ENCODE peak calls at places on chromosomes 5 and 9, in eight cellular contexts. E is fibroblast of lung; K is T-helper 2 cell; T is NCI-H1417; Q is GM04504; J is IMR-90; G is sciatic nerve; N is stimulated activated naive CD4-positive, alpha-beta T cell treated with Interleukin-2 at 50 U/mL for 16 hours. F is an unnamed sample.

GRCh38 chr5:157143127-157143959 is 678 bp upstream of the MED7 start:
- DNase-seq in Q (peak), N (peak), K (peak), T (peak), G (peak), E (no peak), J (peak), F (peak)

GRCh38 chr9:127078988-127079387 is 43.4 kb downstream of the ANGPTL2 start:
- DNase-seq in E (no peak), Q (no peak), G (no peak), J (no peak), N (no peak), T (no peak), K (no peak), F (no peak)

GRCh38 chr5:126954981-126955380 is 75.4 kb downstream of the MARCHF3 start:
- DNase-seq in E (no peak), J (no peak), G (no peak), Q (no peak), T (no peak), K (no peak), N (no peak), F (no peak)

GRCh38 chr5:6581090-6581489 is 51.8 kb downstream of the NSUN2 start:
- DNase-seq in E (no peak), T (no peak), K (no peak), Q (no peak), G (no peak), N (no peak), J (no peak), F (no peak)

GRCh38 chr9:109150925-109151547 is 16.0 kb downstream of the FRRS1L start:
- DNase-seq in J (no peak), E (no peak), G (no peak), Q (no peak), K (no peak), N (no peak), T (no peak), F (no peak)

GRCh38 chr5:16687898-16688297 is 71.1 kb upstream of the RETREG1 start:
- DNase-seq in N (no peak), E (no peak), T (no peak), G (no peak), K (no peak), Q (no peak), J (no peak), F (no peak)

GRCh38 chr9:114493521-114494184 is 11.6 kb downstream of the WHRN start:
- DNase-seq in T (no peak), K (no peak), J (no peak), Q (no peak), G (no peak), E (no peak), N (no peak), F (no peak)

GRCh38 chr9:74570879-74571512 is 73.9 kb downstream of the RORB start:
- DNase-seq in J (peak), E (peak), Q (no peak), K (no peak), G (no peak), N (no peak), T (peak), F (peak)

GRCh38 chr5:5675511-5675910 is 253.0 kb downstream of the ICE1 start:
- DNase-seq in K (no peak), E (no peak), J (no peak), G (no peak), N (no peak), Q (no peak), T (no peak), F (no peak)

GRCh38 chr9:135613946-135614805 is 25.2 kb downstream of the GLT6D1 start:
- DNase-seq in N (no peak), Q (no peak), J (no peak), T (no peak), G (no peak), E (no peak), K (no peak), F (peak)

GRCh38 chr9:129571298-129572051 is 49.4 kb downstream of the C9orf50 start:
- DNase-seq in E (no peak), N (no peak), T (no peak), K (no peak), J (no peak), G (no peak), Q (no peak), F (no peak)

GRCh38 chr5:891837-892389 is 688 bp downstream of the BRD9 start:
- DNase-seq in T (no peak), G (no peak), E (peak), K (no peak), J (peak), N (no peak), Q (no peak), F (peak)

GRCh38 chr5:757931-758697 is 26.4 kb downstream of the ZDHHC11B start:
- DNase-seq in T (peak), G (peak), K (no peak), E (no peak), N (peak), J (no peak), Q (no peak), F (no peak)

GRCh38 chr9:128911529-128912035 is 9.2 kb upstream of the PHYHD1 start:
- DNase-seq in J (peak), N (no peak), K (no peak), Q (no peak), G (no peak), E (peak), T (no peak), F (no peak)

GRCh38 chr9:135239100-135239768 is 151.8 kb downstream of the OLFM1 start:
- DNase-seq in Q (no peak), K (no peak), G (no peak), J (no peak), E (no peak), N (no peak), T (no peak), F (no peak)

GRCh38 chr9:34124923-34125322 is 1.6 kb downstream of the DCAF12 start:
- DNase-seq in E (peak), T (no peak), K (no peak), Q (no peak), J (no peak), N (no peak), G (no peak), F (no peak)

GRCh38 chr9:83649080-83649479 is 26.1 kb downstream of the IDNK start:
- DNase-seq in E (peak), G (peak), T (peak), Q (peak), J (peak), N (peak), K (peak), F (peak)

GRCh38 chr5:2751592-2752021 is at the start of gene IRX2:
- DNase-seq in T (no peak), K (no peak), N (no peak), Q (peak), J (peak), E (peak), G (no peak), F (peak)

GRCh38 chr5:174245506-174245905 is 200.0 kb downstream of the NSG2 start:
- DNase-seq in Q (no peak), J (no peak), K (no peak), N (no peak), E (no peak), G (no peak), T (no peak), F (no peak)

GRCh38 chr5:169657127-169657526 is 20.1 kb downstream of the DOCK2 start:
- DNase-seq in T (no peak), G (no peak), K (no peak), N (no peak), E (no peak), J (no peak), Q (no peak), F (peak)

F was measured in GM13977.